ENCODE peak calls at places on chromosomes 13 and 19, in four cellular contexts. R is EL; C is stimulated activated naive B cell treated with anti-CD40 and anti-IgM and Interleukin-4, amounts not matched to agents 10 μg/mL and 1 μg/mL and 100 μg/mL, for 72 hours; V is mucosa of descending colon. B is an unnamed sample.

GRCh38 chr13:38223093-38223492 is 126.6 kb upstream of the UFM1 start:
- DNase-seq in V (no peak), C (no peak), R (peak; percentile 47), B (no peak)

GRCh38 chr13:48449656-48450055 is 36.7 kb upstream of the LPAR6 start:
- DNase-seq in C (no peak), V (no peak), R (peak; percentile 15), B (no peak)

GRCh38 chr19:1768918-1769644 is 15.8 kb downstream of the ONECUT3 start:
- DNase-seq in R (no peak), C (no peak), V (no peak), B (no peak)

GRCh38 chr13:109151696-109152095 is 522.3 kb downstream of the MYO16 start:
- DNase-seq in R (no peak), C (no peak), V (no peak), B (no peak)

GRCh38 chr13:38053896-38054295 is 184.3 kb upstream of the TRPC4 start:
- DNase-seq in V (no peak), C (no peak), R (no peak), B (no peak)

GRCh38 chr13:49279112-49279511 is 31.4 kb downstream of the CDADC1 start:
- DNase-seq in R (no peak), V (no peak), C (no peak), B (no peak)

GRCh38 chr19:51691122-51692064 is 1.7 kb upstream of the SPACA6 start:
- DNase-seq in V (no peak), C (no peak), R (peak; percentile 59), B (peak; percentile 64)

GRCh38 chr13:23558675-23559536 is 11.3 kb upstream of the TNFRSF19 start:
- DNase-seq in V (no peak), R (peak; percentile 78), C (no peak), B (peak; percentile 76)

GRCh38 chr13:61905054-61905453 is 489.4 kb upstream of the PCDH20 start:
- DNase-seq in C (no peak), V (no peak), R (no peak), B (no peak)